ENCODE peak calls at places on chromosomes 7 and 10, in eight cellular contexts. E is spleen, M is glutamatergic neuron, Q is amniotic stem cell, T is Calu3, F is kidney epithelial cell, C is GM10248, N is fibroblast of lung. Y is an unnamed sample.

GRCh38 chr7:48280100-48280499 is 108.8 kb downstream of the ABCA13 start:
- DNase-seq in F (no peak), T (no peak), Q (peak), E (no peak), M (no peak), C (no peak), N (peak), Y (no peak)

GRCh38 chr7:96936621-96937020 is 68.7 kb upstream of the DLX6 start:
- DNase-seq in N (no peak), C (no peak), E (no peak), Q (no peak), F (no peak), T (no peak), M (no peak), Y (no peak)

GRCh38 chr10:130967784-130968183 is 343.7 kb downstream of the TCERG1L start:
- DNase-seq in C (no peak), E (no peak), T (no peak), Q (no peak), M (no peak), F (no peak), N (no peak), Y (no peak)

GRCh38 chr7:146892151-146892550 is 775.5 kb downstream of the CNTNAP2 start:
- DNase-seq in C (no peak), N (no peak), Q (no peak), F (peak), E (no peak), M (no peak), T (no peak), Y (no peak)

GRCh38 chr10:71752391-71753090 is 20.8 kb downstream of the VSIR start:
- DNase-seq in E (peak), C (no peak), T (no peak), F (no peak), N (no peak), Q (no peak), M (peak), Y (no peak)

GRCh38 chr7:130960208-130960988 is 226.4 kb upstream of the KLF14 start:
- DNase-seq in F (peak), M (no peak), C (peak), T (peak), E (no peak), N (peak), Q (peak), Y (no peak)

GRCh38 chr7:44112231-44112996 is 8.3 kb downstream of the AEBP1 start:
- DNase-seq in T (peak), N (no peak), E (peak), F (no peak), M (no peak), Q (no peak), C (no peak), Y (no peak)

GRCh38 chr7:20794676-20795075 is 8.0 kb upstream of the SP8 start:
- DNase-seq in M (no peak), T (no peak), Q (no peak), E (no peak), N (no peak), C (no peak), F (no peak), Y (no peak)

GRCh38 chr10:121531076-121531829 is 67.0 kb downstream of the FGFR2 start:
- DNase-seq in F (no peak), N (no peak), M (no peak), Q (no peak), C (no peak), E (no peak), T (peak), Y (no peak)

GRCh38 chr10:5094265-5095205 is at the start of gene AKR1C3:
- DNase-seq in F (no peak), T (peak), M (no peak), Q (peak), N (peak), C (no peak), E (no peak), Y (no peak)

GRCh38 chr7:43876976-43877745 is 7.8 kb upstream of the MRPS24 start:
- DNase-seq in C (no peak), M (no peak), T (no peak), N (no peak), Q (no peak), E (no peak), F (no peak), Y (no peak)

GRCh38 chr10:75617485-75618155 is 186.2 kb downstream of the LRMDA start:
- DNase-seq in E (no peak), M (no peak), Q (no peak), F (no peak), C (no peak), N (no peak), T (no peak), Y (no peak)

GRCh38 chr7:151705744-151706567 is 171.0 kb downstream of the PRKAG2 start:
- DNase-seq in M (no peak), T (peak), C (peak), N (peak), E (no peak), Q (no peak), F (no peak), Y (peak)

Y was measured in WTC11.